ENCODE peak calls at places on chromosomes 12 and 14, in ten cellular contexts. O, C, H, B, W, J, Y, E, T and X are unnamed samples.

GRCh38 chr14:23953464-23954278 is at the start of gene DHRS4:
- DNase-seq in O (peak), C (peak), H (peak), B (peak), W (peak), J (peak), Y (peak), E (peak), T (peak), X (peak)

GRCh38 chr12:75666980-75667359 is 155.6 kb upstream of the KRR1 start:
- DNase-seq in O (no peak), C (peak), H (peak), B (peak), W (peak), J (no peak), Y (peak), E (no peak), T (peak), X (peak)

GRCh38 chr12:47214771-47215170 is 135.0 kb upstream of the AMIGO2 start:
- DNase-seq in O (no peak), C (no peak), H (no peak), B (no peak), W (no peak), J (no peak), Y (no peak), E (no peak), T (no peak), X (no peak)

GRCh38 chr12:124837958-124838803 is 25.5 kb downstream of the SCARB1 start:
- DNase-seq in O (peak), C (peak), H (peak), B (peak), W (peak), J (no peak), Y (peak), E (no peak), T (peak), X (peak)

GRCh38 chr14:98181768-98182167 is 1090.2 kb downstream of the BCL11B start:
- DNase-seq in O (no peak), C (no peak), H (no peak), B (no peak), W (no peak), J (no peak), Y (no peak), E (no peak), T (no peak), X (no peak)

GRCh38 chr14:101958418-101959185 is 5.8 kb upstream of the DYNC1H1 start:
- DNase-seq in O (no peak), C (no peak), H (no peak), B (no peak), W (no peak), J (no peak), Y (no peak), E (no peak), T (no peak), X (no peak)

GRCh38 chr12:93144109-93144508 is 215.0 kb upstream of the EEA1 start:
- DNase-seq in O (no peak), C (peak), H (no peak), B (peak), W (no peak), J (no peak), Y (peak), E (no peak), T (no peak), X (no peak)

GRCh38 chr12:72790273-72790672 is 518.1 kb downstream of the TRHDE start:
- DNase-seq in O (no peak), C (no peak), H (no peak), B (no peak), W (no peak), J (no peak), Y (no peak), E (no peak), T (no peak), X (peak)

GRCh38 chr12:121791671-121792496 is 1.6 kb downstream of the RHOF start:
- DNase-seq in O (no peak), C (no peak), H (no peak), B (no peak), W (no peak), J (no peak), Y (no peak), E (peak), T (no peak), X (no peak)

GRCh38 chr12:4353785-4354208 is 25.7 kb downstream of the FGF23 start:
- DNase-seq in O (no peak), C (peak), H (peak), B (peak), W (no peak), J (peak), Y (no peak), E (peak), T (no peak), X (peak)

GRCh38 chr14:64764641-64765520 is 60.7 kb downstream of the PLEKHG3 start:
- DNase-seq in O (peak), C (peak), H (peak), B (peak), W (peak), J (peak), Y (peak), E (peak), T (peak), X (peak)

GRCh38 chr12:79375050-79375449 is 315.7 kb downstream of the PAWR start:
- DNase-seq in O (no peak), C (no peak), H (no peak), B (no peak), W (no peak), J (no peak), Y (no peak), E (no peak), T (no peak), X (no peak)

GRCh38 chr14:56490379-56490778 is 89.2 kb upstream of the TMEM260 start:
- DNase-seq in O (no peak), C (peak), H (peak), B (peak), W (peak), J (peak), Y (peak), E (peak), T (peak), X (no peak)

GRCh38 chr12:99043319-99043914 is 398.3 kb downstream of the APAF1 start:
- DNase-seq in O (peak), C (peak), H (peak), B (peak), W (peak), J (peak), Y (peak), E (peak), T (peak), X (peak)

GRCh38 chr12:27595231-27595642 is 71.2 kb downstream of the PPFIBP1 start:
- DNase-seq in O (peak), C (peak), H (peak), B (peak), W (peak), J (peak), Y (peak), E (no peak), T (no peak), X (peak)

GRCh38 chr14:100649173-100649519 is 61.9 kb upstream of the BEGAIN start:
- DNase-seq in O (no peak), C (peak), H (no peak), B (no peak), W (peak), J (no peak), Y (peak), E (no peak), T (no peak), X (peak)

GRCh38 chr12:53623986-53624385 is 2.2 kb downstream of the ATF7 start:
- DNase-seq in O (no peak), C (peak), H (peak), B (peak), W (peak), J (no peak), Y (peak), E (no peak), T (no peak), X (peak)

GRCh38 chr14:62347658-62348057 is 585.4 kb downstream of the SNAPC1 start:
- DNase-seq in O (no peak), C (no peak), H (no peak), B (no peak), W (no peak), J (no peak), Y (no peak), E (no peak), T (no peak), X (no peak)

GRCh38 chr12:87953257-87953860 is 75.8 kb downstream of the C12orf50 start:
- DNase-seq in O (no peak), C (peak), H (peak), B (peak), W (peak), J (peak), Y (peak), E (peak), T (peak), X (peak)

GRCh38 chr12:31585271-31585670 is 5.7 kb downstream of the DENND5B start:
- DNase-seq in O (no peak), C (peak), H (peak), B (no peak), W (no peak), J (peak), Y (peak), E (no peak), T (no peak), X (peak)

GRCh38 chr14:54173782-54174181 is 217.2 kb upstream of the BMP4 start:
- DNase-seq in O (no peak), C (no peak), H (no peak), B (no peak), W (peak), J (no peak), Y (peak), E (no peak), T (no peak), X (peak)

GRCh38 chr14:33556382-33557121 is 394.3 kb downstream of the EGLN3 start:
- DNase-seq in O (no peak), C (peak), H (peak), B (no peak), W (peak), J (no peak), Y (peak), E (no peak), T (no peak), X (no peak)

GRCh38 chr12:31089072-31089471 is 15.4 kb downstream of the DDX11 start:
- DNase-seq in O (no peak), C (no peak), H (no peak), B (no peak), W (no peak), J (no peak), Y (no peak), E (no peak), T (no peak), X (no peak)

GRCh38 chr12:106131671-106132070 is 7.1 kb downstream of the NUAK1 start:
- DNase-seq in O (no peak), C (peak), H (peak), B (no peak), W (no peak), J (no peak), Y (peak), E (no peak), T (no peak), X (peak)

GRCh38 chr12:51848843-51849735 is 571 bp upstream of the FIGNL2 start:
- DNase-seq in O (peak), C (no peak), H (no peak), B (no peak), W (peak), J (peak), Y (no peak), E (no peak), T (no peak), X (no peak)

GRCh38 chr12:121278450-121279375 is 17.8 kb downstream of the CAMKK2 start:
- DNase-seq in O (peak), C (peak), H (peak), B (no peak), W (peak), J (no peak), Y (no peak), E (no peak), T (no peak), X (peak)

GRCh38 chr14:70808402-70809237 is 693 bp downstream of the MAP3K9 start:
- DNase-seq in O (peak), C (no peak), H (no peak), B (peak), W (no peak), J (peak), Y (no peak), E (peak), T (no peak), X (no peak)

GRCh38 chr12:97680751-97681150 is 218.1 kb downstream of the RMST start:
- DNase-seq in O (no peak), C (no peak), H (no peak), B (no peak), W (no peak), J (no peak), Y (no peak), E (no peak), T (no peak), X (no peak)

GRCh38 chr12:60191676-60192359 is 596.0 kb downstream of the SLC16A7 start:
- DNase-seq in O (no peak), C (peak), H (peak), B (no peak), W (peak), J (no peak), Y (peak), E (no peak), T (no peak), X (peak)

GRCh38 chr12:4819654-4820053 is 90.1 kb upstream of the KCNA1 start:
- DNase-seq in O (no peak), C (peak), H (no peak), B (no peak), W (no peak), J (no peak), Y (peak), E (peak), T (no peak), X (no peak)

GRCh38 chr14:51652168-51653095 is 722 bp downstream of the FRMD6 start:
- DNase-seq in O (peak), C (no peak), H (no peak), B (no peak), W (peak), J (peak), Y (no peak), E (no peak), T (no peak), X (no peak)

GRCh38 chr12:27711312-27711682 is 665 bp downstream of the MRPS35 start:
- DNase-seq in O (no peak), C (no peak), H (no peak), B (no peak), W (no peak), J (no peak), Y (no peak), E (peak), T (no peak), X (no peak)

GRCh38 chr14:73729556-73730265 is 15.5 kb upstream of the PNMA1 start:
- DNase-seq in O (no peak), C (no peak), H (no peak), B (no peak), W (no peak), J (no peak), Y (no peak), E (no peak), T (no peak), X (no peak)

GRCh38 chr14:73731111-73731510 is 16.9 kb upstream of the PNMA1 start:
- DNase-seq in O (peak), C (no peak), H (no peak), B (no peak), W (no peak), J (no peak), Y (no peak), E (no peak), T (no peak), X (no peak)

GRCh38 chr14:73728106-73729014 is 14.2 kb upstream of the PNMA1 start:
- DNase-seq in O (peak), C (peak), H (peak), B (peak), W (peak), J (peak), Y (peak), E (peak), T (peak), X (peak)

GRCh38 chr14:73727181-73727580 is 13.0 kb upstream of the PNMA1 start:
- DNase-seq in O (no peak), C (no peak), H (no peak), B (no peak), W (no peak), J (no peak), Y (no peak), E (no peak), T (no peak), X (no peak)

GRCh38 chr14:73729015-73729330 is 14.8 kb upstream of the PNMA1 start:
- DNase-seq in O (no peak), C (no peak), H (no peak), B (no peak), W (no peak), J (no peak), Y (no peak), E (no peak), T (no peak), X (no peak)
- TF ChIP-seq CTCF in O (peak), C (no peak), H (no peak), B (peak), W (no peak), J (no peak), Y (no peak), E (no peak), T (no peak), X (no peak)

GRCh38 chr12:130956009-130956408 is 2.3 kb downstream of the ADGRD1 start:
- DNase-seq in O (no peak), C (no peak), H (no peak), B (no peak), W (no peak), J (no peak), Y (no peak), E (no peak), T (no peak), X (no peak)

GRCh38 chr12:130955238-130955816 is 1.6 kb downstream of the ADGRD1 start:
- DNase-seq in O (peak), C (no peak), H (no peak), B (no peak), W (no peak), J (no peak), Y (peak), E (no peak), T (no peak), X (no peak)

GRCh38 chr12:130952545-130952954 is 1.2 kb upstream of the ADGRD1 start:
- DNase-seq in O (no peak), C (no peak), H (no peak), B (no peak), W (no peak), J (no peak), Y (no peak), E (no peak), T (no peak), X (no peak)

GRCh38 chr12:130953783-130954543 is at the start of gene ADGRD1:
- DNase-seq in O (peak), C (peak), H (peak), B (no peak), W (no peak), J (no peak), Y (peak), E (peak), T (no peak), X (peak)

GRCh38 chr12:130954544-130954831 is 781 bp downstream of the ADGRD1 start:
- DNase-seq in O (no peak), C (no peak), H (no peak), B (no peak), W (no peak), J (no peak), Y (no peak), E (no peak), T (no peak), X (no peak)
- H3K4me3 ChIP-seq in O (peak), C (no peak), H (no peak), B (no peak), W (no peak), J (no peak), Y (peak), E (no peak), T (no peak), X (peak)

GRCh38 chr12:128969480-128970055 is 116.3 kb downstream of the GLT1D1 start:
- DNase-seq in O (no peak), C (no peak), H (no peak), B (peak), W (no peak), J (peak), Y (no peak), E (peak), T (no peak), X (no peak)
- TF ChIP-seq CTCF in O (peak), C (no peak), H (no peak), B (peak), W (no peak), J (peak), Y (no peak), E (peak), T (peak), X (no peak)

GRCh38 chr12:64612843-64613242 is 2.5 kb downstream of the RASSF3 start:
- DNase-seq in O (no peak), C (no peak), H (no peak), B (no peak), W (peak), J (no peak), Y (peak), E (no peak), T (no peak), X (no peak)
- H3K4me3 ChIP-seq in O (peak), C (no peak), H (peak), B (no peak), W (peak), J (no peak), Y (no peak), E (peak), T (no peak), X (peak)

DNA sequence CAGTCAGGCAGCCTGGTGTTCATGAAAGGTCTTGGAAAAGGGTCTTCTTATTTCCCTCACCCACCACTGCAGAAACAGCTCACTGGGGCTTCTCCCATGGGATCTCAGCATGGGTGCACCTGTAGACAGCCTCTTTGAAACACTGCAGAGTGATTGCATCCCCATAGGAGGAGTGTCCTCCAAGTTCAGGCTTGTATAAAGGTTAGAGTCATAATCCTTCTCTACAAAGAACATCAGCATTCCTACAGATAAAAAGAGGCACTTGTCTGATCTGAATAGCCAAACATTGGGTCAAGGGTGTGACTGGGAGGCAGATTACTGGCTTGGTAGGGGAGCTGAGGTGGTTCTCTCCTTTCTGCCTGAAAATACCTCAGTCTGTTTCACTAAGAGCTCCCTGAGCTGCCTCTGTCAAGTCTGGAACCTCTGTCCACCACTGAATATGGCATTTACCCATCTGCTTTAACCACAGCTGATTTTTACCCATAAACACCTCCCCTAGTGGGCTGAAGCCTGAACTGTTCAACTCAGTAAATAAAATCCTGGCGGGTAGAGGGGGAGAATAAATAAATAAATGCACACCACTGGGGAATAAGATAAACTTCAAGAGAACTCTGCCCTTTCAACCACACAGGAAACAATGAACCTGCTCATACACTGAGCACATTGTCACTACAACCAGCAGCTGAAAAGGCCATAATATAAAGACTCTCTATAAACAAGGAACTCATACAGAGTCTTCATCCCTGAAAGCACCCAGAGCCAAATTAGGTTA is 120.7 kb upstream of the SCAF11 start:
- DNase-seq in O (no peak), C (no peak), H (no peak), B (no peak), W (no peak), J (no peak), Y (no peak), E (peak), T (no peak), X (no peak)
- TF ChIP-seq CTCF in O (no peak), C (peak), H (no peak), B (peak), W (peak), J (no peak), Y (peak), E (peak), T (peak), X (no peak)

DNA sequence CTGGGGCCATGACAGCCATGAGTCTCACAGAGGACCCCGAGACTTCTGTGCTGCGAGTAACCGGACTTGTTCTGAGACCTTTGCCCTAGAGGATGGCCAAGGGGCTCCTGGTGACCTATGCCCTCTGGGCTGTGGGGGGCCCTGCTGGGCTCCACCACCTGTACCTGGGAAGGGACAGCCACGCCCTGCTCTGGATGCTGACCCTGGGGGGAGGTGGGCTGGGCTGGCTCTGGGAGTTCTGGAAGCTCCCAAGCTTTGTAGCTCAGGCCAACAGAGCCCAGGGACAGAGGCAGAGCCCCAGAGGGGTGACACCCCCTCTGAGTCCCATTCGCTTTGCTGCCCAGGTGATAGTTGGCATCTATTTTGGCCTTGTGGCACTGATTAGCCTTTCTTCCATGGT is 2.1 kb downstream of the DNAJC22 start:
- DNase-seq in O (no peak), C (no peak), H (no peak), B (no peak), W (no peak), J (no peak), Y (no peak), E (no peak), T (no peak), X (no peak)
- H3K4me3 ChIP-seq in O (no peak), C (no peak), H (no peak), B (no peak), W (no peak), J (no peak), Y (no peak), E (no peak), T (peak), X (no peak)